ENCODE peak calls at places on chromosomes 2 and 18, in four cellular contexts. O is activated CD4-positive, alpha-beta T cell treated with anti-CD3 and anti-CD28 coated beads for 36 hours; W is CD8-positive, alpha-beta T cell; T is activated CD8-positive, alpha-beta T cell treated with anti-CD3 and anti-CD28 coated beads for 36 hours. P is an unnamed sample.

GRCh38 chr18:36176177-36176584 is 11.1 kb upstream of the MOCOS start:
- ATAC-seq in O (no peak), W (no peak), T (no peak), P (peak)

GRCh38 chr2:235856151-235856819 is 311.9 kb downstream of the GBX2 start:
- ATAC-seq in O (no peak), W (no peak), T (no peak), P (no peak)

GRCh38 chr18:72612894-72613537 is 68.9 kb upstream of the CBLN2 start:
- ATAC-seq in O (no peak), W (no peak), T (no peak), P (no peak)

GRCh38 chr18:5488844-5489243 is 55.0 kb downstream of the EPB41L3 start:
- ATAC-seq in O (no peak), W (no peak), T (no peak), P (no peak)

GRCh38 chr2:155364766-155365165 is 666.3 kb downstream of the KCNJ3 start:
- ATAC-seq in O (no peak), W (no peak), T (no peak), P (no peak)

GRCh38 chr2:111668274-111668616 is 215.7 kb downstream of the ANAPC1 start:
- ATAC-seq in O (no peak), W (no peak), T (no peak), P (no peak)

GRCh38 chr2:178513876-178514275 is 33.6 kb downstream of the PLEKHA3 start:
- ATAC-seq in O (no peak), W (no peak), T (no peak), P (no peak)

GRCh38 chr2:195363496-195363895 is 293.5 kb upstream of the SLC39A10 start:
- ATAC-seq in O (no peak), W (no peak), T (no peak), P (no peak)

GRCh38 chr2:181165199-181165868 is 184.9 kb downstream of the UBE2E3 start:
- ATAC-seq in O (peak), W (peak), T (peak), P (peak)

GRCh38 chr18:76419811-76420210 is 75.2 kb downstream of the ZNF516 start:
- ATAC-seq in O (no peak), W (no peak), T (no peak), P (no peak)

GRCh38 chr18:36321636-36322407 is 24.3 kb downstream of the FHOD3 start:
- ATAC-seq in O (no peak), W (no peak), T (no peak), P (no peak)

GRCh38 chr2:69733338-69734039 is 8.4 kb upstream of the ANXA4 start:
- ATAC-seq in O (no peak), W (no peak), T (no peak), P (no peak)

GRCh38 chr2:239289545-239289944 is 111.3 kb downstream of the HDAC4 start:
- ATAC-seq in O (peak), W (peak), T (peak), P (peak)

GRCh38 chr2:237326250-237327171 is 87.5 kb downstream of the COL6A3 start:
- ATAC-seq in O (no peak), W (no peak), T (no peak), P (no peak)